ENCODE peak calls at places on chromosomes 4 and X, in nine cellular contexts. U is erythroblast, Z is NCI-H460, I is T follicular helper cell, K is adrenal gland, A is NCI-H345, G is tibial nerve, P is left cardiac atrium, B is HTR-8/SVneo. M is an unnamed sample.

GRCh38 chrX:120653000-120653399 is 23.1 kb upstream of the C1GALT1C1 start:
- DNase-seq in B (no peak), A (no peak), P (no peak), U (no peak), K (no peak), Z (no peak), G (no peak), I (no peak), M (no peak)

GRCh38 chr4:128060620-128061565 is at the start of gene LARP1B:
- DNase-seq in B (peak), Z (peak), U (peak), A (peak), I (peak), P (peak), G (peak), K (peak), M (peak)

GRCh38 chr4:56653461-56654237 is 27.4 kb downstream of the HOPX start:
- DNase-seq in P (no peak), G (no peak), A (no peak), U (no peak), B (no peak), Z (no peak), I (no peak), K (no peak), M (no peak)

GRCh38 chr4:108060164-108060563 is 70.5 kb downstream of the HADH start:
- DNase-seq in G (no peak), I (no peak), A (peak), P (no peak), U (peak), K (no peak), Z (peak), B (peak), M (peak)

GRCh38 chrX:41445781-41446358 is 1.3 kb upstream of the NYX start:
- DNase-seq in I (no peak), B (no peak), P (no peak), U (no peak), K (no peak), G (no peak), Z (no peak), A (no peak), M (no peak)

GRCh38 chr4:25069014-25069413 is 38.3 kb upstream of the LGI2 start:
- DNase-seq in A (no peak), I (no peak), P (no peak), Z (no peak), G (no peak), K (no peak), U (no peak), B (no peak), M (peak)

GRCh38 chr4:1746265-1746691 is 25.0 kb downstream of the TACC3 start:
- DNase-seq in U (peak), K (peak), B (peak), G (peak), Z (peak), P (peak), A (peak), I (peak), M (peak)

GRCh38 chrX:71541546-71542022 is 8.7 kb downstream of the OGT start:
- DNase-seq in I (no peak), K (no peak), U (peak), A (no peak), G (no peak), Z (no peak), B (no peak), P (no peak), M (no peak)

GRCh38 chr4:121304843-121305348 is 75.9 kb downstream of the QRFPR start:
- DNase-seq in A (no peak), B (no peak), P (no peak), I (no peak), G (no peak), K (no peak), U (no peak), Z (no peak), M (no peak)

GRCh38 chr4:114378306-114378903 is 220.2 kb upstream of the UGT8 start:
- DNase-seq in U (no peak), P (no peak), I (no peak), Z (peak), B (peak), K (no peak), A (no peak), G (no peak), M (peak)

GRCh38 chr4:93748943-93749342 is 79.6 kb upstream of the ATOH1 start:
- DNase-seq in B (no peak), I (no peak), U (no peak), A (no peak), Z (no peak), G (no peak), P (no peak), K (no peak), M (no peak)

GRCh38 chrX:40090961-40091360 is 6.8 kb downstream of the BCOR start:
- DNase-seq in A (no peak), G (no peak), B (no peak), P (no peak), U (no peak), I (no peak), K (no peak), Z (no peak), M (no peak)

GRCh38 chr4:159045321-159045720 is 57.6 kb upstream of the RAPGEF2 start:
- DNase-seq in P (no peak), B (no peak), I (no peak), G (no peak), A (no peak), U (no peak), K (no peak), Z (no peak), M (no peak)

GRCh38 chr4:150464523-150464922 is 117.4 kb upstream of the MAB21L2 start:
- DNase-seq in A (no peak), P (no peak), K (no peak), I (no peak), B (no peak), Z (no peak), U (no peak), G (no peak), M (no peak)

GRCh38 chr4:188780686-188781085 is 641.4 kb downstream of the TRIML1 start:
- DNase-seq in G (no peak), A (no peak), I (no peak), P (no peak), K (no peak), Z (no peak), U (no peak), B (no peak), M (no peak)

GRCh38 chr4:179595671-179596410 is 2153.6 kb upstream of the AGA start:
- DNase-seq in I (no peak), U (no peak), P (no peak), K (no peak), G (no peak), Z (no peak), A (no peak), B (peak), M (no peak)

GRCh38 chrX:17500145-17500579 is 125.2 kb downstream of the NHS start:
- DNase-seq in U (no peak), I (no peak), G (no peak), A (no peak), B (no peak), P (peak), Z (no peak), K (peak), M (peak)

GRCh38 chr4:23861897-23862296 is 27.9 kb downstream of the PPARGC1A start:
- DNase-seq in G (no peak), A (no peak), U (no peak), B (no peak), I (no peak), P (no peak), Z (no peak), K (no peak), M (no peak)

GRCh38 chr4:30839583-30840520 is 119.7 kb downstream of the PCDH7 start:
- DNase-seq in K (no peak), Z (no peak), P (no peak), U (no peak), A (no peak), B (no peak), G (no peak), I (no peak), M (no peak)

GRCh38 chr4:123785515-123785914 is 388.9 kb downstream of the SPRY1 start:
- DNase-seq in B (no peak), G (peak), K (no peak), I (no peak), Z (no peak), P (peak), A (no peak), U (no peak), M (no peak)

GRCh38 chrX:74924449-74925209 is 623 bp downstream of the NEXMIF start:
- DNase-seq in Z (peak), P (peak), U (peak), G (peak), A (peak), B (no peak), I (peak), K (peak), M (peak)

GRCh38 chrX:133549319-133549933 is 134.1 kb upstream of the GPC4 start:
- DNase-seq in G (no peak), P (no peak), B (no peak), Z (no peak), I (no peak), A (no peak), K (no peak), U (no peak), M (no peak)

GRCh38 chr4:136562842-136563241 is 969.5 kb downstream of the PCDH18 start:
- DNase-seq in B (peak), U (no peak), P (no peak), G (no peak), K (no peak), I (no peak), Z (no peak), A (no peak), M (no peak)

GRCh38 chr4:18398661-18399060 is 377.1 kb upstream of the LCORL start:
- DNase-seq in Z (no peak), I (no peak), G (no peak), K (no peak), P (no peak), A (peak), B (no peak), U (no peak), M (no peak)

GRCh38 chrX:106203315-106203714 is 35.2 kb downstream of the PWWP3B start:
- DNase-seq in P (no peak), K (no peak), Z (no peak), G (no peak), B (no peak), I (no peak), U (no peak), A (no peak), M (no peak)

GRCh38 chr4:42627887-42628646 is 28.8 kb downstream of the ATP8A1 start:
- DNase-seq in Z (no peak), U (peak), A (peak), B (no peak), G (peak), K (peak), P (peak), I (peak), M (no peak)

GRCh38 chr4:183848762-183849161 is 56.3 kb upstream of the STOX2 start:
- DNase-seq in G (no peak), P (no peak), B (no peak), Z (no peak), I (no peak), K (no peak), U (no peak), A (no peak), M (no peak)

GRCh38 chrX:129678881-129679195 is 24.1 kb upstream of the APLN start:
- DNase-seq in B (no peak), P (no peak), U (no peak), I (no peak), Z (no peak), K (no peak), A (peak), G (no peak), M (no peak)

GRCh38 chr4:912548-913279 is 19.4 kb downstream of the GAK start:
- DNase-seq in K (no peak), A (no peak), P (no peak), Z (no peak), I (no peak), U (no peak), G (no peak), B (no peak), M (no peak)

GRCh38 chr4:114383721-114384120 is 214.9 kb upstream of the UGT8 start:
- DNase-seq in U (no peak), A (no peak), K (no peak), Z (no peak), G (no peak), I (no peak), B (peak), P (no peak), M (no peak)

GRCh38 chr4:174826660-174827059 is 2.4 kb downstream of the GLRA3 start:
- DNase-seq in I (no peak), A (no peak), U (no peak), B (no peak), G (no peak), Z (no peak), K (no peak), P (no peak), M (no peak)

GRCh38 chr4:113759696-113760093 is 1.8 kb downstream of the CAMK2D start:
- DNase-seq in Z (no peak), U (no peak), P (no peak), I (no peak), B (no peak), G (no peak), A (no peak), K (no peak), M (no peak)

GRCh38 chr4:8376361-8377102 is 64.0 kb downstream of the ACOX3 start:
- DNase-seq in I (no peak), Z (no peak), A (no peak), K (no peak), B (no peak), U (no peak), G (no peak), P (no peak), M (no peak)

GRCh38 chr4:138919094-138919936 is 96.3 kb upstream of the NOCT start:
- DNase-seq in U (peak), A (peak), B (peak), K (peak), G (peak), Z (peak), P (peak), I (peak), M (peak)

GRCh38 chr4:110735691-110736090 is 112.8 kb upstream of the PITX2 start:
- DNase-seq in K (no peak), Z (no peak), I (no peak), G (no peak), B (no peak), P (no peak), A (peak), U (peak), M (no peak)

GRCh38 chr4:104942990-104943758 is 203.5 kb upstream of the TET2 start:
- DNase-seq in B (no peak), G (no peak), U (no peak), I (no peak), Z (no peak), P (no peak), K (no peak), A (no peak), M (no peak)

GRCh38 chrX:115901241-115901640 is 269.3 kb upstream of the AGTR2 start:
- DNase-seq in I (no peak), B (no peak), G (no peak), U (no peak), P (no peak), A (no peak), K (no peak), Z (no peak), M (no peak)

GRCh38 chrX:144810539-144810938 is 436.8 kb upstream of the SPANXN1 start:
- DNase-seq in B (no peak), A (no peak), Z (no peak), U (no peak), G (no peak), K (no peak), P (no peak), I (no peak), M (no peak)

GRCh38 chr4:154591890-154592289 is 1.3 kb upstream of the FGA start:
- DNase-seq in B (no peak), I (no peak), K (no peak), P (no peak), Z (no peak), U (no peak), A (no peak), G (no peak), M (no peak)

M was measured in A549.